ENCODE peak calls at places on chromosomes 11 and 22, in eight cellular contexts. F, N, U, Z, E, A, D and S are unnamed samples.

GRCh38 chr11:6695377-6695776 is 12.2 kb upstream of the MRPL17 start:
- DNase-seq in F (no peak), N (no peak), U (no peak), Z (no peak), E (no peak), A (no peak), D (no peak), S (no peak)

GRCh38 chr11:72238040-72238450 is 5.9 kb downstream of the PHOX2A start:
- DNase-seq in F (no peak), N (peak), U (peak), Z (no peak), E (peak), A (peak), D (peak), S (no peak)

GRCh38 chr22:44024288-44024908 is at the start of gene PARVB:
- DNase-seq in F (no peak), N (peak), U (peak), Z (no peak), E (peak), A (no peak), D (peak), S (no peak)

GRCh38 chr11:1077417-1078119 is 2.9 kb downstream of the MUC2 start:
- DNase-seq in F (no peak), N (no peak), U (no peak), Z (no peak), E (peak), A (no peak), D (no peak), S (no peak)

GRCh38 chr11:111770581-111771134 is 4.5 kb upstream of the PPP2R1B start:
- DNase-seq in F (no peak), N (no peak), U (no peak), Z (no peak), E (no peak), A (no peak), D (no peak), S (no peak)

GRCh38 chr11:12092714-12093113 is 17.7 kb upstream of the MICAL2 start:
- DNase-seq in F (no peak), N (no peak), U (no peak), Z (peak), E (no peak), A (peak), D (no peak), S (no peak)

GRCh38 chr22:46537946-46538815 is 761 bp upstream of the CELSR1 start:
- DNase-seq in F (no peak), N (no peak), U (no peak), Z (no peak), E (no peak), A (no peak), D (peak), S (no peak)

GRCh38 chr11:111878385-111878765 is 590 bp downstream of the FDXACB1 start:
- DNase-seq in F (no peak), N (no peak), U (no peak), Z (no peak), E (no peak), A (no peak), D (no peak), S (no peak)

GRCh38 chr22:38461414-38462081 is 6.3 kb upstream of the KDELR3 start:
- DNase-seq in F (peak), N (peak), U (peak), Z (peak), E (peak), A (peak), D (peak), S (no peak)

GRCh38 chr11:124194696-124195418 is 11.7 kb downstream of the OR10D3 start:
- DNase-seq in F (no peak), N (peak), U (peak), Z (no peak), E (no peak), A (peak), D (peak), S (no peak)

GRCh38 chr11:96342971-96343711 is at the start of gene MAML2:
- DNase-seq in F (peak), N (peak), U (peak), Z (peak), E (peak), A (peak), D (peak), S (peak)

GRCh38 chr11:61587541-61587941 is 6.7 kb upstream of the SYT7 start:
- DNase-seq in F (no peak), N (no peak), U (peak), Z (no peak), E (peak), A (no peak), D (peak), S (no peak)

GRCh38 chr22:39956932-39957664 is 3.1 kb upstream of the TMA7B start:
- DNase-seq in F (no peak), N (peak), U (no peak), Z (no peak), E (no peak), A (no peak), D (no peak), S (no peak)

GRCh38 chr11:127252321-127252720 is 251.8 kb upstream of the KIRREL3 start:
- DNase-seq in F (no peak), N (no peak), U (no peak), Z (peak), E (no peak), A (no peak), D (no peak), S (no peak)

GRCh38 chr11:114397349-114397982 is 2.8 kb downstream of the C11orf71 start:
- DNase-seq in F (no peak), N (no peak), U (no peak), Z (no peak), E (no peak), A (no peak), D (no peak), S (no peak)

GRCh38 chr22:48853627-48854240 is 973.9 kb downstream of the BRD1 start:
- DNase-seq in F (no peak), N (no peak), U (no peak), Z (no peak), E (no peak), A (peak), D (no peak), S (no peak)